ENCODE peak calls at places on chromosome 18, in six cellular contexts. U, Z, S, X, N and M are unnamed samples. For H3K27me3, the result is how much of the 10 kb centered on the place peaks cover.

GRCh38 chr18:54947115-54947514 is 12.1 kb downstream of the CCDC68 start:
- DNase-seq in U (peak), Z (no peak), S (no peak), X (no peak), N (no peak), M (no peak)

GRCh38 chr18:27185897-27186296 is 789 bp upstream of the CHST9 start:
- DNase-seq in U (no peak), Z (no peak), S (no peak), X (no peak), N (no peak), M (no peak)

GRCh38 chr18:49274188-49274714 is 186.2 kb downstream of the DYM start:
- DNase-seq in U (no peak), Z (peak), S (no peak), X (no peak), N (no peak), M (no peak)

GRCh38 chr18:11860594-11861450 is 9.6 kb downstream of the CHMP1B start:
- DNase-seq in U (no peak), Z (peak), S (no peak), X (no peak), N (no peak), M (no peak)

GRCh38 chr18:32355896-32356295 is 114.8 kb downstream of the GAREM1 start:
- DNase-seq in U (no peak), Z (no peak), S (no peak), X (no peak), N (no peak), M (no peak)

GRCh38 chr18:59005266-59005665 is 134.4 kb upstream of the SEC11C start:
- DNase-seq in U (peak), Z (no peak), S (no peak), X (no peak), N (no peak), M (peak)

GRCh38 chr18:49913221-49913620 is 99.9 kb upstream of the ACAA2 start:
- DNase-seq in U (no peak), Z (no peak), S (no peak), X (no peak), N (no peak), M (no peak)

GRCh38 chr18:37565985-37566478 is 434 bp upstream of the CELF4 start:
- DNase-seq in U (peak), Z (peak), S (no peak), X (no peak), N (peak), M (no peak)

GRCh38 chr18:78630981-78631510 is 348.6 kb upstream of the SALL3 start:
- DNase-seq in U (no peak), Z (no peak), S (no peak), X (no peak), N (no peak), M (no peak)

GRCh38 chr18:59359576-59359952 is 499 bp upstream of the LMAN1 start:
- DNase-seq in U (no peak), Z (no peak), S (no peak), X (no peak), N (no peak), M (no peak)

GRCh38 chr18:8468911-8469310 is 140.3 kb upstream of the RAB12 start:
- DNase-seq in U (no peak), Z (no peak), S (no peak), X (no peak), N (no peak), M (peak)

GRCh38 chr18:73842795-73843394 is 304.7 kb downstream of the FBXO15 start:
- DNase-seq in U (peak), Z (peak), S (no peak), X (no peak), N (peak), M (peak)

GRCh38 chr18:45930953-45931352 is 36.2 kb downstream of the EPG5 start:
- DNase-seq in U (peak), Z (no peak), S (no peak), X (no peak), N (no peak), M (no peak)

GRCh38 chr18:62485684-62486083 is 37.1 kb upstream of the ZCCHC2 start:
- DNase-seq in U (no peak), Z (peak), S (peak), X (no peak), N (no peak), M (no peak)

GRCh38 chr18:77910347-77910746 is 660.7 kb downstream of the GALR1 start:
- DNase-seq in U (no peak), Z (no peak), S (no peak), X (no peak), N (no peak), M (no peak)

GRCh38 chr18:66558773-66559172 is 45.1 kb downstream of the CDH19 start:
- DNase-seq in U (no peak), Z (peak), S (no peak), X (no peak), N (no peak), M (no peak)

GRCh38 chr18:67742525-67742924 is 226.0 kb upstream of the DSEL start:
- DNase-seq in U (no peak), Z (no peak), S (no peak), X (no peak), N (no peak), M (no peak)

GRCh38 chr18:50819027-50819726 is 639 bp downstream of the MRO start:
- DNase-seq in U (peak), Z (peak), S (no peak), X (no peak), N (peak), M (peak)

DNA sequence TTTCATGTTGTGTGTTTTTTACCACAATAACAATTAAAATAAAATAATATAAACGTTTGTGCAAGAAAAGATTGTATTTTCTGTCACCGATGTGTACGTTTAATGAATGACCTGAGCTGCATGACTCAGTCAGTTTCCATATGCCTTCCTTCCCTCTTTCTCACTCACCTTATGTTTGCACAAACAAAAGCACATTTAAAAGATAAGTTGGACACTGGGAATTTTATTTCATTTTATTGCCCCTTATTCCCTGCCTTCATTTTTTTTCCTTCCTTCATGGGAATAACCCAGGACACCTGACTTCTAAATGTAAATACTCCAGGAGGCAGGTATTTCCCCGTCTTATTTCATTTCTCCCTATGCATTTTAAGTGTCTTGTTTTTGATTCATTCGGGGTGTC is 143.6 kb upstream of the TTC39C start:
- DNase-seq in U (no peak), Z (peak), S (no peak), X (no peak), N (no peak), M (no peak)
- H3K4me3 ChIP-seq in U (no peak), Z (no peak), S (no peak), X (no peak), N (no peak), M (no peak)

GRCh38 chr18:10374615-10375295 is 79.7 kb upstream of the APCDD1 start:
- DNase-seq in U (no peak), Z (no peak), S (no peak), X (no peak), N (no peak), M (no peak)
- H3K27me3 ChIP-seq in U (under half), Z (under half), S (under half), X (under half), N (under half), M (under half)

DNA sequence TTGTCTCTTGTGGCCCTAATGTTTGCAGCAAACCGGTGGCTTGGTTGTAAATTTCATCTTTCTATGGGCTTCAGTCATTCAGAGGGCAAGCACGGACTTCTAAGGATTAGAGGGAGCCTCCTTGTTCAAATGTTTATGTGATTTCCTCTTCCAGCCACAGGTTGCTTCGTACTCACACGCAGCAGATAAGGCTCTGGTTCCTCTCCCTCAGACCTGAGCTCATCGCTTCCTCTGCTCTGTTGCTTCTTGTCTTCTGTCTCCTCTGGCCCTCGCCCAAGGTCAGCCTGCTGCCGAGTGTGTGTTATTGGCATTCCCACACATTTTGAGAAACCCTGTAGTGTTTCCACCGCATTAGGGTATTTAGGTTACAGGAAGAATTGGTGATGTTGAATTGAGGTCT is 44.0 kb downstream of the MYL12B start:
- DNase-seq in U (no peak), Z (peak), S (no peak), X (no peak), N (peak), M (no peak)
- H3K4me3 ChIP-seq in U (no peak), Z (no peak), S (no peak), X (no peak), N (no peak), M (no peak)

DNA sequence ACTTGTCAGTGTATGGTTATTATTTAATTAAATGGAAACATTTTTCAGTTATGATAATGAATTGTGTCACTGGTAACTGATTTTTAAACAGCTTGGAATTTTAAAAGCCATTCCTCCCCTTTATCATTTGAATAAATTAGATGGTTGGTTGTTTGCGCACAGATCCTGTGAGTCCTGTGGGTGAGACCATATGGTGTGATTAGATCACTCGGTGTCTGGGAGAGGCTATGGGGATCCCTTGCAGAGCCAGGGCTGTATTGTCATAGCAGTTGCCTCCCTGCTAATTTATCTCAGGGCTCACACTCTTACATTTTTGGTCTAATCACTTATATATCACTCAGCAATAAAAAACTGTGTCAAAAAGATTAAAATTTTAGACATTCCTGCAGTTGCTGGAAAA is 133.5 kb downstream of the ASXL3 start:
- DNase-seq in U (no peak), Z (no peak), S (no peak), X (no peak), N (no peak), M (no peak)
- H3K27me3 ChIP-seq in U (under half), Z (under half), S (under half), X (under half), N (under half), M (under half)

DNA sequence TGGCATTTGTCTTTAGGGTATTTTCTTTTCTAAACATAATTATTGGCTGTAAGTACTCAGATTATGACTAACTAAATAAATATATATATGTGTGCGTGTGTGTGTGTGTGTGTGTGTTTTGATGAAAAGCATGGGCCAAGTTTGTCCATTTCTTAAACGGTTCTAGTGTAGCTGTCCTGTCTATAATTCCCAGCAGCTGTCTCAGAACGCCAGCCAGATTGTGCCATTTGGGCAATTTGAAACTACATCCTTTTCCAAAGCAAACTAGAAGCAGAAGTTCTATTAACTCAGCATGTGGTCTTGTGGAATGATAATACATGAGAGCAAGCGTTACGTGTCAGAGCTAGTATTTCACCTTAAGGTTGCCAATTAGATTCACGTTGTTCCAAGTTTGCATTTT is 1.7 kb downstream of the ARHGAP28 start:
- DNase-seq in U (no peak), Z (peak), S (no peak), X (no peak), N (no peak), M (peak)
- H3K4me3 ChIP-seq in U (no peak), Z (no peak), S (no peak), X (no peak), N (no peak), M (peak)

GRCh38 chr18:39742015-39742466 is 2176.4 kb upstream of the CELF4 start:
- DNase-seq in U (no peak), Z (peak), S (no peak), X (no peak), N (no peak), M (no peak)
- H3K27me3 ChIP-seq in U (under half), Z (under half), S (under half), X (under half), N (under half), M (under half)

DNA sequence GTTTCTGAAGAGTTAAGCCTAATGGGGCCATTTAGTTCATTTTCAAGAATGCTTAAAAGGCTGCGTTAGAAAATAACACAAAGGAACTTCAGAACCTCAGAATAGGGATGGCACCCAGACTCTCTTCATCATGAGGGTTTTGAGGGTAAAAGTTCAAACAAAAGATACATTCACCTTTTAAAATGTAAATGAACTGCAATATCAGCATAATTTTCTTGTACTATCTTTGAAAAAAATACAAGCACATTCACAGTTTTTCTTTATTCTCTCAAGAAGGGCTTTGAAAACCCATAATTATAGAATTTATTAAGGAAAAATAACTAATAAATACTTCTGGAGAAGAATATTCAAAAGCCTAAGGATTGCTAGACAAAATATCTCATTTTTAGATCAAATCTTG is 791.0 kb downstream of the DCC start:
- DNase-seq in U (no peak), Z (no peak), S (no peak), X (no peak), N (no peak), M (no peak)
- H3K4me3 ChIP-seq in U (no peak), Z (no peak), S (no peak), X (no peak), N (no peak), M (no peak)

DNA sequence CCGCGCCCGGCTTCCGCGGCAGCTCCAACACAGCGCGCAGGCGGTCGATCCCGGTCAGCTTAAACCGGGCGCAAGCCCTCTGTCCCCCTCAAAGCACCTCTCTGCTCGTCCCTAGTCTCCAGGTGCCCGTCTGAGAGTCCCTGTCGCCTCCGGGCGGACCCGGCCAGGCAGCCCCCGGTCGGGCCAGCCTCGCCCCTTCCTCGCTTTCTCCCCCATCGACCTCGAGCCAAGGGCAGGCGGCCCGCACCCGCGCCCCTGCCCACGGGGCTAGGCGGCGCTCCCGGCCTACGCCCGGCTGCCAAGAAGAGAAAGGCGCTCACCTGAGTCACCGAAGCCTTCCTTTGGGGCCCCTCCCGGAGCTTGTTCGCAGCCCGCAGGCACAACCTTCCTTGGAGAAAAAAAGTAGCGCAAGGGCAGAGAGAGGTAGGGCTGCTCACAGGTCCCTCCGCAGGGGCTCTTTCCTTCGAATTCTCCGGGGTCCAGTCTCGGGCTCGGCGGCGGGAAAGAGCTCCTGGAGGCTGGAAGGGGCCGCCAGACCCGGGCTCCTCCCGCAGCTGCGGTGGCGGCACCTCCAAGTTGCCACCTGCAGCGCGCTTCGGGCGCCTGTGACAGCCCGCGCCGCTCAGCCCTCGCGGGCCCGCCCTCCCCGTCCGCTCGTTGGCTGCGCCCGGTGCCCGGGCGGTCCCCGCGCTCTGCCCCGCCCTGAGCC is 86.4 kb upstream of the EPB41L3 start:
- DNase-seq in U (peak), Z (peak), S (no peak), X (no peak), N (peak), M (no peak)
- H3K27me3 ChIP-seq in U (half or more), Z (under half), S (under half), X (under half), N (under half), M (under half)

DNA sequence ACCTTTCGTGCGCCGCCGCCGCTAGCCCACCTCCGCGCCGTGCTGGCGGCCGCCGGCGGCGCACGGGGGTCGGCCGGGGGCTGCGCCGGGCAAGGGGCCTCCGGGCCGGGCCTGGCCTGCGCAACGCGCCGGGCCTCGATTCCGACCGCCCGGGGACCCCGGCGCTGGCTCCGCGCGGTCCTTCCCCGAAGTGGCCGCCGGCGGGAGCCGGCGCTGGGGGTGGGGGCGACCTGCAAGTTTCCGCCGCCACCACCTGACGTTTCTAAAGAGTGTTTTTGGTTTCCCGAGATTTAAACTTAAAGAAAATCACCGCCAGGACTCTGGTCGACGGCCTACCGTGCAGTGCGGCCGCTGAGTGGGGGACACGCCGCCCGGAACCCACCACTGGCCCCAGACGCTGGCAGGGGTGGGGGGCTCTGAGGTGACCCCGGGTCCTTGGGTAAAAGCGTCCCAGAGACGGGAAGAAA is 3.8 kb upstream of the GATA6 start:
- DNase-seq in U (no peak), Z (no peak), S (no peak), X (no peak), N (no peak), M (no peak)
- H3K4me3 ChIP-seq in U (peak), Z (no peak), S (no peak), X (no peak), N (no peak), M (no peak)